ENCODE peak calls at places on chromosome 15, in seven cellular contexts. One of them, this sample, is unnamed.

GRCh38 chr15:45795487-45796069 is 160.7 kb downstream of the SQOR start:
- DNase-seq in fibroblast of lung: peak; percentile 30
- DNase-seq in ovary: no peak
- DNase-seq in CD4-positive, alpha-beta memory T cell: no peak
- DNase-seq in breast epithelium: no peak
- DNase-seq in effector memory CD4-positive, alpha-beta T cell: no peak
- DNase-seq in stomach: peak; percentile 31
- DNase-seq in this sample: no peak

GRCh38 chr15:93012793-93013192 is 76.2 kb downstream of the RGMA start:
- DNase-seq in fibroblast of lung: no peak
- DNase-seq in ovary: no peak
- DNase-seq in CD4-positive, alpha-beta memory T cell: no peak
- DNase-seq in breast epithelium: no peak
- DNase-seq in effector memory CD4-positive, alpha-beta T cell: no peak
- DNase-seq in stomach: no peak
- DNase-seq in this sample: no peak

GRCh38 chr15:92541197-92542190 is 114.1 kb downstream of the FAM174B start:
- DNase-seq in fibroblast of lung: no peak
- DNase-seq in ovary: no peak
- DNase-seq in CD4-positive, alpha-beta memory T cell: no peak
- DNase-seq in breast epithelium: no peak
- DNase-seq in effector memory CD4-positive, alpha-beta T cell: no peak
- DNase-seq in stomach: no peak
- DNase-seq in this sample: no peak

GRCh38 chr15:84789762-84790161 is 27.4 kb upstream of the ALPK3 start:
- DNase-seq in fibroblast of lung: no peak
- DNase-seq in ovary: no peak
- DNase-seq in CD4-positive, alpha-beta memory T cell: no peak
- DNase-seq in breast epithelium: no peak
- DNase-seq in effector memory CD4-positive, alpha-beta T cell: no peak
- DNase-seq in stomach: no peak
- DNase-seq in this sample: no peak

GRCh38 chr15:80803580-80804525 is 24.7 kb downstream of the CEMIP start:
- DNase-seq in fibroblast of lung: no peak
- DNase-seq in ovary: no peak
- DNase-seq in CD4-positive, alpha-beta memory T cell: peak; percentile 46
- DNase-seq in breast epithelium: no peak
- DNase-seq in effector memory CD4-positive, alpha-beta T cell: no peak
- DNase-seq in stomach: no peak
- DNase-seq in this sample: no peak

GRCh38 chr15:38863381-38863780 is 298.8 kb upstream of the RASGRP1 start:
- DNase-seq in fibroblast of lung: no peak
- DNase-seq in ovary: no peak
- DNase-seq in CD4-positive, alpha-beta memory T cell: no peak
- DNase-seq in breast epithelium: no peak
- DNase-seq in effector memory CD4-positive, alpha-beta T cell: no peak
- DNase-seq in stomach: no peak
- DNase-seq in this sample: no peak

GRCh38 chr15:35182841-35183479 is 97.9 kb upstream of the NANOGP8 start:
- DNase-seq in fibroblast of lung: no peak
- DNase-seq in ovary: no peak
- DNase-seq in CD4-positive, alpha-beta memory T cell: no peak
- DNase-seq in breast epithelium: no peak
- DNase-seq in effector memory CD4-positive, alpha-beta T cell: no peak
- DNase-seq in stomach: no peak
- DNase-seq in this sample: no peak

GRCh38 chr15:79366691-79367090 is 55.8 kb downstream of the TMED3 start:
- DNase-seq in fibroblast of lung: no peak
- DNase-seq in ovary: no peak
- DNase-seq in CD4-positive, alpha-beta memory T cell: no peak
- DNase-seq in breast epithelium: no peak
- DNase-seq in effector memory CD4-positive, alpha-beta T cell: no peak
- DNase-seq in stomach: no peak
- DNase-seq in this sample: no peak

GRCh38 chr15:43941555-43941954 is 114.8 kb downstream of the WDR76 start:
- DNase-seq in fibroblast of lung: no peak
- DNase-seq in ovary: no peak
- DNase-seq in CD4-positive, alpha-beta memory T cell: no peak
- DNase-seq in breast epithelium: no peak
- DNase-seq in effector memory CD4-positive, alpha-beta T cell: no peak
- DNase-seq in stomach: no peak
- DNase-seq in this sample: no peak

GRCh38 chr15:69090197-69090948 is 70.1 kb upstream of the GLCE start:
- DNase-seq in fibroblast of lung: peak; percentile 58
- DNase-seq in ovary: no peak
- DNase-seq in CD4-positive, alpha-beta memory T cell: no peak
- DNase-seq in breast epithelium: no peak
- DNase-seq in effector memory CD4-positive, alpha-beta T cell: no peak
- DNase-seq in stomach: no peak
- DNase-seq in this sample: no peak

GRCh38 chr15:90241343-90242192 is 7.6 kb downstream of the GDPGP1 start:
- DNase-seq in fibroblast of lung: no peak
- DNase-seq in ovary: no peak
- DNase-seq in CD4-positive, alpha-beta memory T cell: no peak
- DNase-seq in breast epithelium: no peak
- DNase-seq in effector memory CD4-positive, alpha-beta T cell: no peak
- DNase-seq in stomach: no peak
- DNase-seq in this sample: no peak

GRCh38 chr15:45449878-45450277 is 71.5 kb upstream of the GATM start:
- DNase-seq in fibroblast of lung: no peak
- DNase-seq in ovary: no peak
- DNase-seq in CD4-positive, alpha-beta memory T cell: no peak
- DNase-seq in breast epithelium: peak; percentile 75
- DNase-seq in effector memory CD4-positive, alpha-beta T cell: no peak
- DNase-seq in stomach: peak; percentile 93
- DNase-seq in this sample: no peak

GRCh38 chr15:65328506-65329297 is 24.2 kb downstream of the RNU5B-1 start:
- DNase-seq in fibroblast of lung: no peak
- DNase-seq in ovary: no peak
- DNase-seq in CD4-positive, alpha-beta memory T cell: no peak
- DNase-seq in breast epithelium: no peak
- DNase-seq in effector memory CD4-positive, alpha-beta T cell: no peak
- DNase-seq in stomach: no peak
- DNase-seq in this sample: no peak

GRCh38 chr15:82832601-82833209 is 23.3 kb downstream of the WHAMM start:
- DNase-seq in fibroblast of lung: peak; percentile 87
- DNase-seq in ovary: no peak
- DNase-seq in CD4-positive, alpha-beta memory T cell: no peak
- DNase-seq in breast epithelium: no peak
- DNase-seq in effector memory CD4-positive, alpha-beta T cell: no peak
- DNase-seq in stomach: no peak
- DNase-seq in this sample: no peak

GRCh38 chr15:28992996-28993719 is 107.4 kb downstream of the APBA2 start:
- DNase-seq in fibroblast of lung: no peak
- DNase-seq in ovary: peak; percentile 38
- DNase-seq in CD4-positive, alpha-beta memory T cell: no peak
- DNase-seq in breast epithelium: no peak
- DNase-seq in effector memory CD4-positive, alpha-beta T cell: no peak
- DNase-seq in stomach: no peak
- DNase-seq in this sample: no peak

GRCh38 chr15:25947336-25948080 is 84.4 kb upstream of the ATP10A start:
- DNase-seq in fibroblast of lung: no peak
- DNase-seq in ovary: no peak
- DNase-seq in CD4-positive, alpha-beta memory T cell: no peak
- DNase-seq in breast epithelium: no peak
- DNase-seq in effector memory CD4-positive, alpha-beta T cell: no peak
- DNase-seq in stomach: no peak
- DNase-seq in this sample: no peak

GRCh38 chr15:90878660-90879059 is 5.6 kb upstream of the FES start:
- DNase-seq in fibroblast of lung: no peak
- DNase-seq in ovary: no peak
- DNase-seq in CD4-positive, alpha-beta memory T cell: no peak
- DNase-seq in breast epithelium: no peak
- DNase-seq in effector memory CD4-positive, alpha-beta T cell: no peak
- DNase-seq in stomach: no peak
- DNase-seq in this sample: no peak

GRCh38 chr15:43169888-43170287 is 15.3 kb upstream of the CCNDBP1 start:
- DNase-seq in fibroblast of lung: no peak
- DNase-seq in ovary: no peak
- DNase-seq in CD4-positive, alpha-beta memory T cell: no peak
- DNase-seq in breast epithelium: no peak
- DNase-seq in effector memory CD4-positive, alpha-beta T cell: no peak
- DNase-seq in stomach: no peak
- DNase-seq in this sample: no peak

GRCh38 chr15:75904241-75904631 is 558 bp downstream of the FBXO22 start:
- DNase-seq in fibroblast of lung: peak; percentile 34
- DNase-seq in ovary: peak; percentile 9
- DNase-seq in CD4-positive, alpha-beta memory T cell: no peak
- DNase-seq in breast epithelium: no peak
- DNase-seq in effector memory CD4-positive, alpha-beta T cell: peak; percentile 1
- DNase-seq in stomach: peak; percentile 29
- DNase-seq in this sample: no peak

GRCh38 chr15:101128696-101129095 is 123.2 kb downstream of the CHSY1 start:
- DNase-seq in fibroblast of lung: no peak
- DNase-seq in ovary: no peak
- DNase-seq in CD4-positive, alpha-beta memory T cell: no peak
- DNase-seq in breast epithelium: no peak
- DNase-seq in effector memory CD4-positive, alpha-beta T cell: no peak
- DNase-seq in stomach: no peak
- DNase-seq in this sample: no peak
- H3K4me1 ChIP-seq in fibroblast of lung: peaks cover 20% of the 10 kb centered on the region
- H3K4me1 ChIP-seq in ovary: peaks cover 13% of the 10 kb centered on the region
- H3K4me1 ChIP-seq in CD4-positive, alpha-beta memory T cell: peaks cover 26% of the 10 kb centered on the region
- H3K4me1 ChIP-seq in breast epithelium: peaks cover 13% of the 10 kb centered on the region
- H3K4me1 ChIP-seq in effector memory CD4-positive, alpha-beta T cell: peaks cover 18% of the 10 kb centered on the region
- H3K4me1 ChIP-seq in stomach: peaks cover 24% of the 10 kb centered on the region
- H3K4me1 ChIP-seq in this sample: peaks cover 2% of the 10 kb centered on the region

DNA sequence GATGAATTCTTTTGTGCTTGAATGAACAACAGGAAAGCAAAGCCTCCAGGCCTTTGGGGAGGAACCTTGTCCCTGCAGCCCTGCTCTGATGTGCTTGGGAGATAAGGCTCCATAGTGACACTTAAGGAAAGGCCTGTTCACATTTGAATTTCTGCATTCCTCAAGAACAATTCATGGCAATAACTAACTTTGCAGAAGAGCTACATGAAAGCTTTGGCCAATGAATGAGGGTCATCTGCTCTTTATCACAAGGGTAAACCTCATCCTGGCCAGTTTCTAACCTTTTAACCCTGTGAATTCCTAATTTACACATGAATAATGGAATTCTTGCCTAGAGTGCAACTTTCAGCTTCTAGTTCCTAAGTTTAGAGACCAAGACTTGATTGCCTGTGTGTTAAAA is 5.6 kb downstream of the PRTG start:
- DNase-seq in fibroblast of lung: no peak
- DNase-seq in ovary: no peak
- DNase-seq in CD4-positive, alpha-beta memory T cell: no peak
- DNase-seq in breast epithelium: no peak
- DNase-seq in effector memory CD4-positive, alpha-beta T cell: no peak
- DNase-seq in stomach: no peak
- DNase-seq in this sample: peak; percentile 27
- H3K27me3 ChIP-seq in fibroblast of lung: no peaks in the 10 kb centered on the region
- H3K27me3 ChIP-seq in ovary: no peaks in the 10 kb centered on the region
- H3K27me3 ChIP-seq in CD4-positive, alpha-beta memory T cell: peaks cover 20% of the 10 kb centered on the region
- H3K27me3 ChIP-seq in breast epithelium: no peaks in the 10 kb centered on the region
- H3K27me3 ChIP-seq in effector memory CD4-positive, alpha-beta T cell: peaks cover 14% of the 10 kb centered on the region
- H3K27me3 ChIP-seq in stomach: peaks cover 26% of the 10 kb centered on the region
- H3K27me3 ChIP-seq in this sample: no peaks in the 10 kb centered on the region

DNA sequence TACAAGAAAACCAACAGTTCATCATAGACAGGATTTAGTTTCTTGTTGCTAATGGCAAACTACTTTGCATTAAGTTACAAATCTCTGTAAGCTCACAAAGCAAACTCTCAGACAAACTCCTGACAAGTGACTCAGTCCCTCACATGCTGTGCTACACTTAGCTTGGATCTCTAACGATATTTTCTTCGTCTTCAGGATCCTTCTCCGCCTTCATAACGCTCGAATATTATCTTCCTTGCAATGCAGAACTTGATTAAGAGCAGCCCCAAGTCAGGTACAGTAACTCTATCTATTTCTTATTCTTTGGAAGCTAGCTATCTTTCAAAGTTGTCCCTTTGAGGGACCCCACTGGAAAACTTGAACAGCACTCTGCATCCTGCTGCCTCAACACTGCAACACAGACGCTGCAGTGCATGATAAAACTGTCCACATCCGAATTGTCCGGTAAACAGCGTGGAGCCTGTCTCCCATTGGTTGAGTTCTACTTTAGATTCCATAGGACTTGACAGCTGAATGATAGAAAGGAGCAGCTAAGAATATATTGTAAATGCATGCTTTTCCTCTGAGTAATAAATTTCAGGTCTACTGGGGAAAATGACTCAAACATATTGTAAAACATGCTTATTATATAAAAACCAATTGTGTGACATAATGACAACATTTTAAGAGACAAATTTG is 61.3 kb downstream of the UACA start:
- DNase-seq in fibroblast of lung: peak; percentile 71
- DNase-seq in ovary: no peak
- DNase-seq in CD4-positive, alpha-beta memory T cell: no peak
- DNase-seq in breast epithelium: no peak
- DNase-seq in effector memory CD4-positive, alpha-beta T cell: no peak
- DNase-seq in stomach: no peak
- DNase-seq in this sample: peak; percentile 23
- H3K4me3 ChIP-seq in fibroblast of lung: peak overlapping the region; percentile 37
- H3K4me3 ChIP-seq in ovary: no peak overlapping the region
- H3K4me3 ChIP-seq in CD4-positive, alpha-beta memory T cell: no peak overlapping the region
- H3K4me3 ChIP-seq in breast epithelium: peak overlapping the region; percentile 49
- H3K4me3 ChIP-seq in effector memory CD4-positive, alpha-beta T cell: no peak overlapping the region
- H3K4me3 ChIP-seq in stomach: peak overlapping the region; percentile 27
- H3K4me3 ChIP-seq in this sample: peak overlapping the region; percentile 39

GRCh38 chr15:63606333-63606732 is 9.1 kb downstream of the FBXL22 start:
- DNase-seq in fibroblast of lung: no peak
- DNase-seq in ovary: no peak
- DNase-seq in CD4-positive, alpha-beta memory T cell: no peak
- DNase-seq in breast epithelium: no peak
- DNase-seq in effector memory CD4-positive, alpha-beta T cell: no peak
- DNase-seq in stomach: no peak
- DNase-seq in this sample: no peak

GRCh38 chr15:63605036-63605435 is 7.8 kb downstream of the FBXL22 start:
- DNase-seq in fibroblast of lung: no peak
- DNase-seq in ovary: no peak
- DNase-seq in CD4-positive, alpha-beta memory T cell: no peak
- DNase-seq in breast epithelium: no peak
- DNase-seq in effector memory CD4-positive, alpha-beta T cell: no peak
- DNase-seq in stomach: no peak
- DNase-seq in this sample: no peak

GRCh38 chr15:63603516-63603915 is 6.3 kb downstream of the FBXL22 start:
- DNase-seq in fibroblast of lung: no peak
- DNase-seq in ovary: no peak
- DNase-seq in CD4-positive, alpha-beta memory T cell: no peak
- DNase-seq in breast epithelium: no peak
- DNase-seq in effector memory CD4-positive, alpha-beta T cell: no peak
- DNase-seq in stomach: no peak
- DNase-seq in this sample: no peak

GRCh38 chr15:63604281-63604680 is 7.1 kb downstream of the FBXL22 start:
- DNase-seq in fibroblast of lung: no peak
- DNase-seq in ovary: no peak
- DNase-seq in CD4-positive, alpha-beta memory T cell: no peak
- DNase-seq in breast epithelium: no peak
- DNase-seq in effector memory CD4-positive, alpha-beta T cell: no peak
- DNase-seq in stomach: no peak
- DNase-seq in this sample: no peak

DNA sequence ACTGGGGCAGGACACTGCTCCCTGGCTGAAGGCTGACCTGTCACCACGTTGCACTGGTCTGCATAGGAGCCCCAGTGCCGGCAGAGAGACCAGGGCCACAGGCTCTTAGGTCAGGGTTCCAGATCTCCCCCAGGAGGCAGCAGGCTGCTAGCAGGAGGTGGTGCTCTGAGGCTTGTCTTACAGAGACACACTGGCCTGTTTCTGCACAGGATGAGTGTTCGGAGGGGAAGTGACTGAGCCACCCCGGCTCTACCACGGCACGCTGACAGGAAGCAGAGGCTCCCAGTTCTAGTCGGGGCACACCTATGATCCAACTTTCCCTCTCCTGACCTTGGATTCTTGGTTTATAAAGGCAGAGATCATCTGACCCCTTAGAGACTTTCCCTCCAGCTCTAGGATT is 8.6 kb downstream of the FBXL22 start:
- DNase-seq in fibroblast of lung: no peak
- DNase-seq in ovary: no peak
- DNase-seq in CD4-positive, alpha-beta memory T cell: peak; percentile 62
- DNase-seq in breast epithelium: no peak
- DNase-seq in effector memory CD4-positive, alpha-beta T cell: no peak
- DNase-seq in stomach: no peak
- DNase-seq in this sample: no peak
- H3K4me1 ChIP-seq in fibroblast of lung: peaks cover 3% of the 10 kb centered on the region
- H3K4me1 ChIP-seq in ovary: peaks cover 9% of the 10 kb centered on the region
- H3K4me1 ChIP-seq in CD4-positive, alpha-beta memory T cell: peaks cover 47% of the 10 kb centered on the region
- H3K4me1 ChIP-seq in breast epithelium: peaks cover 5% of the 10 kb centered on the region
- H3K4me1 ChIP-seq in effector memory CD4-positive, alpha-beta T cell: peaks cover 36% of the 10 kb centered on the region
- H3K4me1 ChIP-seq in stomach: peaks cover 35% of the 10 kb centered on the region
- H3K4me1 ChIP-seq in this sample: peaks cover 9% of the 10 kb centered on the region